ENCODE peak calls at places on chromosomes 12 and 14, in eight cellular contexts. I is AG04450, J is coronary artery, Y is lower leg skin, Q is GM20000, P is choroid plexus epithelial cell, T is foreskin fibroblast, H is IMR-90. O is an unnamed sample.

GRCh38 chr14:100556076-100556475 is 31.1 kb downstream of the BEGAIN start:
- DNase-seq in P (no peak), T (no peak), J (no peak), I (no peak), Y (no peak), Q (no peak), H (no peak), O (no peak)

GRCh38 chr12:104619305-104619704 is 162.6 kb downstream of the CHST11 start:
- DNase-seq in Y (no peak), Q (no peak), J (no peak), I (no peak), H (no peak), P (no peak), T (no peak), O (no peak)

GRCh38 chr14:67599698-67600561 is at the start of gene PIGH:
- DNase-seq in H (peak; percentile 80), Y (peak; percentile 83), P (peak; percentile 89), I (peak; percentile 46), J (peak; percentile 93), Q (peak; percentile 93), T (peak; percentile 75), O (peak; percentile 91)

GRCh38 chr14:66982247-66982646 is 207.0 kb upstream of the GARIN2 start:
- DNase-seq in Y (no peak), I (no peak), J (no peak), Q (no peak), P (no peak), H (no peak), T (no peak), O (no peak)

GRCh38 chr12:112577473-112578334 is 159.0 kb downstream of the PTPN11 start:
- DNase-seq in T (no peak), Y (no peak), Q (peak; percentile 23), I (no peak), P (no peak), J (no peak), H (no peak), O (no peak)

GRCh38 chr14:82604819-82605218 is 1071.2 kb upstream of the SEL1L start:
- DNase-seq in I (no peak), J (no peak), Y (no peak), T (no peak), P (no peak), H (no peak), Q (no peak), O (no peak)

GRCh38 chr14:50594577-50595316 is 34.8 kb downstream of the ATL1 start:
- DNase-seq in J (no peak), Q (no peak), T (no peak), H (no peak), Y (no peak), P (no peak), I (no peak), O (no peak)

GRCh38 chr14:96103075-96103474 is 63.9 kb downstream of the C14orf132 start:
- DNase-seq in T (no peak), P (no peak), Q (no peak), H (no peak), J (no peak), I (no peak), Y (no peak), O (no peak)

GRCh38 chr12:110717037-110717436 is 25.7 kb downstream of the PPP1CC start:
- DNase-seq in T (no peak), Q (no peak), J (no peak), I (no peak), Y (no peak), H (no peak), P (no peak), O (no peak)

GRCh38 chr14:95903616-95904107 is 27.0 kb downstream of the TUNAR start:
- DNase-seq in I (no peak), T (no peak), Q (no peak), Y (no peak), P (no peak), H (no peak), J (no peak), O (no peak)

GRCh38 chr12:59067068-59067467 is 146.8 kb upstream of the LRIG3 start:
- DNase-seq in H (peak; percentile 81), Y (no peak), J (no peak), T (no peak), I (peak; percentile 29), Q (no peak), P (peak; percentile 83), O (no peak)

GRCh38 chr14:80954771-80955299 is 586 bp upstream of the TSHR start:
- DNase-seq in T (peak; percentile 63), I (peak; percentile 42), P (peak; percentile 78), J (peak; percentile 84), Y (peak; percentile 78), Q (peak; percentile 63), H (peak; percentile 72), O (peak; percentile 82)

GRCh38 chr12:20272171-20272570 is 96.2 kb upstream of the PDE3A start:
- DNase-seq in I (no peak), Y (no peak), J (no peak), P (no peak), T (no peak), Q (no peak), H (no peak), O (no peak)

GRCh38 chr12:1809606-1810140 is 10.7 kb upstream of the LRTM2 start:
- DNase-seq in Q (no peak), T (no peak), H (no peak), I (no peak), P (no peak), J (no peak), Y (no peak), O (no peak)

GRCh38 chr14:104433401-104434213 is 146.0 kb upstream of the C14orf180 start:
- DNase-seq in P (no peak), Q (peak; percentile 25), Y (peak; percentile 11), H (no peak), T (no peak), I (no peak), J (peak; percentile 69), O (no peak)

GRCh38 chr12:116373610-116374606 is 96.4 kb upstream of the MED13L start:
- DNase-seq in P (no peak), H (no peak), T (no peak), J (no peak), I (no peak), Y (no peak), Q (no peak), O (no peak)

GRCh38 chr12:69662764-69663163 is 36.3 kb downstream of the BEST3 start:
- DNase-seq in Y (no peak), H (no peak), I (no peak), P (no peak), T (no peak), Q (no peak), J (no peak), O (no peak)

GRCh38 chr14:55245657-55246268 is 25.5 kb upstream of the FBXO34 start:
- DNase-seq in H (peak; percentile 42), P (peak; percentile 70), Q (peak; percentile 60), T (no peak), J (no peak), I (no peak), Y (no peak), O (no peak)

GRCh38 chr14:87483651-87484260 is 509.2 kb downstream of the GALC start:
- DNase-seq in H (peak; percentile 63), Y (no peak), T (no peak), P (peak; percentile 4), J (no peak), I (peak; percentile 49), Q (no peak), O (no peak)

GRCh38 chr14:66066991-66067788 is 419.0 kb upstream of the CCDC196 start:
- DNase-seq in J (no peak), Q (no peak), I (no peak), H (no peak), Y (no peak), P (no peak), T (no peak), O (no peak)

GRCh38 chr12:117671734-117672133 is 297.1 kb downstream of the KSR2 start:
- DNase-seq in I (no peak), J (no peak), P (peak; percentile 1), H (no peak), T (no peak), Y (no peak), Q (peak; percentile 20), O (no peak)

GRCh38 chr12:6956332-6956727 is 5.2 kb downstream of the PTPN6 start:
- DNase-seq in T (no peak), J (no peak), H (no peak), Y (no peak), P (no peak), Q (no peak), I (no peak), O (no peak)

GRCh38 chr12:42705863-42706262 is 116.3 kb upstream of the PRICKLE1 start:
- DNase-seq in H (peak; percentile 95), Y (peak; percentile 49), I (peak; percentile 91), J (peak; percentile 74), Q (no peak), T (peak; percentile 85), P (peak; percentile 99), O (no peak)

GRCh38 chr14:99524804-99525698 is 43.8 kb downstream of the CCNK start:
- DNase-seq in H (peak; percentile 59), T (no peak), P (peak; percentile 54), Y (no peak), J (no peak), Q (no peak), I (no peak), O (no peak)
- TF ChIP-seq CTCF in H (peak; percentile 49), T (peak; percentile 47), P (peak; percentile 59), Y (no peak), J (no peak), Q (no peak), I (peak; percentile 48), O (no peak)

GRCh38 chr14:63993992-63994391 is 141.2 kb downstream of the SYNE2 start:
- DNase-seq in I (no peak), Y (no peak), P (peak; percentile 16), H (no peak), T (no peak), J (no peak), Q (no peak), O (no peak)
- TF ChIP-seq CTCF in I (peak; percentile 37), Y (no peak), P (peak; percentile 42), H (no peak), T (peak; percentile 11), J (no peak), Q (no peak), O (peak; percentile 10)

GRCh38 chr12:4228122-4228580 is 45.4 kb upstream of the CCND2 start:
- DNase-seq in I (no peak), J (peak; percentile 12), H (no peak), Y (no peak), P (no peak), Q (no peak), T (no peak), O (no peak)
- TF ChIP-seq CTCF in I (peak; percentile 1), J (no peak), H (no peak), Y (no peak), P (no peak), Q (no peak), T (no peak), O (no peak)

GRCh38 chr12:49331360-49332222 is 5.4 kb downstream of the C1QL4 start:
- DNase-seq in P (peak; percentile 90), Y (peak; percentile 63), T (peak; percentile 73), Q (peak; percentile 59), J (peak; percentile 76), I (peak; percentile 44), H (peak; percentile 76), O (peak; percentile 74)

GRCh38 chr12:49334226-49334625 is 2.8 kb downstream of the C1QL4 start:
- DNase-seq in T (no peak), I (no peak), Y (no peak), Q (peak; percentile 19), H (no peak), P (no peak), J (no peak), O (no peak)

GRCh38 chr12:49330631-49331359 is 6.2 kb downstream of the C1QL4 start:
- DNase-seq in Y (no peak), P (no peak), Q (no peak), T (no peak), I (no peak), H (no peak), J (no peak), O (no peak)

GRCh38 chr12:49332891-49333371 is 4.1 kb downstream of the C1QL4 start:
- DNase-seq in J (no peak), Q (peak; percentile 26), H (no peak), I (no peak), P (no peak), T (no peak), Y (no peak), O (no peak)

GRCh38 chr12:49332441-49332861 is 4.5 kb downstream of the C1QL4 start:
- DNase-seq in Y (no peak), I (no peak), J (peak; percentile 22), H (no peak), P (no peak), Q (no peak), T (no peak), O (no peak)
- TF ChIP-seq CTCF in Y (no peak), I (no peak), J (no peak), H (no peak), P (no peak), Q (no peak), T (no peak), O (no peak)

O was measured in mesothelial cell of epicardium.